ENCODE peak calls at places on chromosomes 4 and X, in five cellular contexts. V, Q, C, N and R are unnamed samples.

GRCh38 chr4:156443488-156443887 is 489.8 kb upstream of the CTSO start:
- DNase-seq in V (no peak), Q (no peak), C (no peak), N (no peak), R (no peak)

GRCh38 chr4:98444371-98444770 is 183.2 kb downstream of the RAP1GDS1 start:
- DNase-seq in V (no peak), Q (no peak), C (no peak), N (no peak), R (no peak)

GRCh38 chrX:111372065-111372464 is 39.9 kb downstream of the DCX start:
- DNase-seq in V (no peak), Q (no peak), C (no peak), N (no peak), R (no peak)

GRCh38 chrX:68511255-68511654 is 12.4 kb downstream of the YIPF6 start:
- DNase-seq in V (no peak), Q (no peak), C (no peak), N (no peak), R (no peak)

GRCh38 chr4:95693594-95693993 is 144.8 kb upstream of the UNC5C start:
- DNase-seq in V (no peak), Q (no peak), C (no peak), N (no peak), R (no peak)

GRCh38 chr4:162839814-162840213 is 326.9 kb downstream of the NAF1 start:
- DNase-seq in V (no peak), Q (no peak), C (no peak), N (no peak), R (no peak)

GRCh38 chr4:76538296-76538695 is 103.3 kb downstream of the SHROOM3 start:
- DNase-seq in V (no peak), Q (no peak), C (no peak), N (no peak), R (no peak)

GRCh38 chr4:891747-892146 is 40.4 kb downstream of the GAK start:
- DNase-seq in V (no peak), Q (no peak), C (no peak), N (no peak), R (no peak)

GRCh38 chr4:1981251-1982055 is 27.3 kb downstream of the NELFA start:
- DNase-seq in V (peak; percentile 63), Q (no peak), C (no peak), N (no peak), R (peak; percentile 22)

GRCh38 chr4:7906171-7906581 is 33.5 kb downstream of the AFAP1 start:
- DNase-seq in V (no peak), Q (no peak), C (no peak), N (no peak), R (no peak)

GRCh38 chr4:152485726-152486276 is 50.1 kb downstream of the FBXW7 start:
- DNase-seq in V (no peak), Q (no peak), C (no peak), N (no peak), R (no peak)

GRCh38 chrX:33784548-33784947 is 347.6 kb downstream of the FAM47A start:
- DNase-seq in V (no peak), Q (no peak), C (no peak), N (no peak), R (no peak)

GRCh38 chrX:37796805-37797204 is 16.9 kb downstream of the CYBB start:
- DNase-seq in V (no peak), Q (no peak), C (no peak), N (no peak), R (peak; percentile 53)

GRCh38 chrX:53716328-53717088 is 30.0 kb upstream of the HUWE1 start:
- DNase-seq in V (no peak), Q (no peak), C (peak; percentile 26), N (no peak), R (no peak)

GRCh38 chr4:148901075-148901705 is 459.0 kb upstream of the NR3C2 start:
- DNase-seq in V (no peak), Q (no peak), C (no peak), N (no peak), R (no peak)

GRCh38 chr4:153114771-153115321 is 89.4 kb upstream of the TRIM2 start:
- DNase-seq in V (no peak), Q (no peak), C (no peak), N (no peak), R (no peak)

GRCh38 chr4:145739840-145740239 is 59.9 kb downstream of the C4orf51 start:
- DNase-seq in V (no peak), Q (no peak), C (no peak), N (no peak), R (no peak)

GRCh38 chr4:187992971-187993370 is 2.6 kb upstream of the ZFP42 start:
- DNase-seq in V (no peak), Q (no peak), C (no peak), N (no peak), R (no peak)

GRCh38 chr4:164904941-164905340 is 28.0 kb downstream of the APELA start:
- DNase-seq in V (no peak), Q (no peak), C (no peak), N (no peak), R (no peak)

GRCh38 chr4:111839186-111839585 is 306.1 kb upstream of the FAM241A start:
- DNase-seq in V (no peak), Q (no peak), C (no peak), N (no peak), R (no peak)

GRCh38 chr4:6767341-6767724 is 15.2 kb upstream of the KIAA0232 start:
- DNase-seq in V (no peak), Q (no peak), C (no peak), N (no peak), R (no peak)

DNA sequence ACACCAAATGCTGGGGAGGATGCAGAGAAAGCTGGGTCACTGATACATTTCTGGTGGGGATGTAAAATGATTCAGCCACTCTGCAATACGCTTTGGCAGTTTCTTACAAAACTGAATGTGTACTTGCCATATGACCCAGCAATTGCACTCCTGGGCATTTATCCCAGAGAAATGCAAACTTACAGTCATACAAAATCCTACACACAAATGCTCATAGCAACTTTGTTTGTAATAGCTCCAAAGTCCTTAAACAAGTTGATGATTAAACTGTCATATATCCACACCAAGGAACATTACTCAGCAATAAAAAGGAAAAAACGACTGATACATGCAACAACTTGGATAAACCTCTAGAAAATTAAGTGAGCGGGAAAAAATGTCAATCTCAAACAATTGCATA is 12.3 kb downstream of the MID1 start:
- DNase-seq in V (no peak), Q (no peak), C (no peak), N (no peak), R (no peak)
- H3K4me1 ChIP-seq in V (no peaks in the 10 kb centered on the region), Q (no peaks in the 10 kb centered on the region), C (no peaks in the 10 kb centered on the region), N (no peaks in the 10 kb centered on the region), R (no peaks in the 10 kb centered on the region)

GRCh38 chrX:1443496-1444075 is 9.1 kb downstream of the ASMTL start:
- DNase-seq in V (peak; percentile 40), Q (peak; percentile 35), C (no peak), N (no peak), R (peak; percentile 10)

GRCh38 chrX:1442724-1443367 is 9.9 kb downstream of the ASMTL start:
- DNase-seq in V (peak; percentile 34), Q (peak; percentile 36), C (no peak), N (no peak), R (no peak)

GRCh38 chrX:1444896-1445480 is 7.7 kb downstream of the ASMTL start:
- DNase-seq in V (peak; percentile 10), Q (peak; percentile 30), C (no peak), N (no peak), R (peak; percentile 12)

GRCh38 chrX:1442016-1442665 is 10.6 kb downstream of the ASMTL start:
- DNase-seq in V (peak; percentile 51), Q (peak; percentile 46), C (no peak), N (no peak), R (no peak)

DNA sequence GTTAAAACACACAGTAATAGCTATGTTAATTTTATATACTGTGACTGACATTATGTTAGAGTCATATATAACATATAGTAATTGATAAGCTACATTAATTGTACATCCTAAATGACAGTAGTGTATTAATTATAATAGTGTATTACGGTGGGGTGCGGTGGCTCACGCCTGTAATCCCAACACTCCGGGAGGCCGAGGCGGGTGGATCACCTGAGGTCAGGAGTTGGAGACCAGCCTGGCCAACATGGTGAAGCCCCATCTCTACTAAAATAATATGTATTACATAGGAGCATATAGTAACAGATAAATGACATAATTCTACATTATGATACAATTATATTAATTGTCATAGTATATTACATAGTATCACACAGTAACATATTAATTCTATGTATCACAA is 12.2 kb downstream of the ASMTL start:
- DNase-seq in V (peak; percentile 9), Q (peak; percentile 27), C (no peak), N (no peak), R (no peak)
- H3K9me3 ChIP-seq in V (no peaks in the 10 kb centered on the region), Q (no peaks in the 10 kb centered on the region), C (no peaks in the 10 kb centered on the region), N (no peaks in the 10 kb centered on the region), R (no peaks in the 10 kb centered on the region)

GRCh38 chrX:16191605-16192004 is 24.3 kb downstream of the MAGEB17 start:
- DNase-seq in V (no peak), Q (no peak), C (no peak), N (no peak), R (no peak)

GRCh38 chrX:16185725-16186136 is 18.4 kb downstream of the MAGEB17 start:
- DNase-seq in V (no peak), Q (no peak), C (no peak), N (no peak), R (no peak)

GRCh38 chrX:16188687-16189086 is 21.4 kb downstream of the MAGEB17 start:
- DNase-seq in V (no peak), Q (no peak), C (no peak), N (no peak), R (no peak)

GRCh38 chrX:16187024-16187698 is 19.9 kb downstream of the MAGEB17 start:
- DNase-seq in V (no peak), Q (no peak), C (no peak), N (no peak), R (no peak)

DNA sequence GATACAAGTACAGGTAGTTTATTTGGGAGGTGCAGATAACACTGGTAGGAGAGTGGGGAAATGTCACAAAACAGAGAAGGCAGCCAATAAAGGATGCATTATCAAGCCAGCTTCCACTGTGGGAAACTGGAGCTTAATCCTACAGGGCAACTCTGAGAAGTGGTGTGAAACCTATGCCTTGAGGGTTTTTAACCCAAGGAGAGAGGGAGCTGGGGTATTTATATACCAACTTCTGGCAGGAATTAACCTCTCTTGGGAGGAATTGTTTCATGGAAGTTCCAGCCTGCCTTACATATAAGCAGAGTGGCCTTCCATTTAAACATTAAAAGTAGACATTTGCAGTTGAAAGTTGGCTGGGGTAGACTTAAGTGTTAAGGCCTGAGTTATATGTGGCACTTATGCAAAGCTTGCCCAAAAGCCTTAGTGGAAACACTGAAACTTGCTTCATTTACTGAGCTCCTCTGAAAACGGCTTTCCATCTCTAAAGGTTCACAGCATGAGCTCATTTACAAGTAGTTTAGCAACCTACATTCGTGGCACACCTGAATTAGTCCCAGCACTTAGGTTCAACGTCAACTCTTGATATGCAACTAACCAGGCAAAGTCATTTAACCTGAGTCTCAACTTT is 19.2 kb downstream of the MAGEB17 start:
- DNase-seq in V (no peak), Q (no peak), C (no peak), N (no peak), R (no peak)
- H3K4me1 ChIP-seq in V (no peaks in the 10 kb centered on the region), Q (no peaks in the 10 kb centered on the region), C (no peaks in the 10 kb centered on the region), N (no peaks in the 10 kb centered on the region), R (no peaks in the 10 kb centered on the region)

DNA sequence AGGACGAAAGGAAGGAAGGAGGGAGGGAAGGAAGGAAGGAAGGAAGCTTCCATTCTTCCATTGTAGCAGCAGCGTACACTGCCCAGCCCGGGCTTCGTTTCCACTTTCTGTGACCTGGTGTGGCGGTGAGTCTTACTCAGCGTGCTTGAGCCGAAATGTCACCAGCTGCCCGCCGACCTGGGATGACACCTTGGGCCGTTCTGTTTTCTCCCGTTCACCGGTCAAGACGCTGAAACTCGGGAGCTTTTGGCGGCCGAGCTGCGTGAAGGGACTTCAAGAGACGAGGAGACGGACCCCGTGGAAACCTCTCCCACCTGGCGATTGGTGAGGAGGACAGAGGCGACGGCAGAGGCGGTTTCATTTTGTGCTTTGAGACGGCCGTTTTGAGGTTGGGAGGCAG is 47.1 kb upstream of the PPP2R3B start:
- DNase-seq in V (peak; percentile 48), Q (peak; percentile 56), C (no peak), N (no peak), R (no peak)
- H3K9me3 ChIP-seq in V (no peaks in the 10 kb centered on the region), Q (no peaks in the 10 kb centered on the region), C (peaks cover 3% of the 10 kb centered on the region), N (no peaks in the 10 kb centered on the region), R (no peaks in the 10 kb centered on the region)

GRCh38 chr4:176775326-176775725 is 17.4 kb downstream of the VEGFC start:
- DNase-seq in V (no peak), Q (no peak), C (no peak), N (no peak), R (no peak)
- H3K4me1 ChIP-seq in V (no peaks in the 10 kb centered on the region), Q (no peaks in the 10 kb centered on the region), C (no peaks in the 10 kb centered on the region), N (peaks cover 4% of the 10 kb centered on the region), R (no peaks in the 10 kb centered on the region)